ENCODE peak calls at places on chromosome 5, in six cellular contexts. G is A549, X is cardiac septum, C is ELF-1, Q is stomach, U is cerebellar nuclear complex. I is an unnamed sample.

GRCh38 chr5:73282383-73282782 is 109.4 kb downstream of the TMEM174 start:
- DNase-seq in U (no peak), X (no peak), C (no peak), Q (no peak), G (no peak), I (no peak)

GRCh38 chr5:88841212-88841611 is 41.8 kb downstream of the MEF2C start:
- DNase-seq in C (no peak), G (no peak), U (no peak), X (no peak), Q (no peak), I (no peak)

GRCh38 chr5:129094087-129094923 is at the start of gene ISOC1:
- DNase-seq in C (peak), X (peak), Q (peak), G (peak), U (no peak), I (peak)

GRCh38 chr5:170612256-170612656 is 108.4 kb downstream of the KCNIP1 start:
- DNase-seq in G (no peak), X (no peak), U (no peak), Q (no peak), C (peak), I (no peak)

GRCh38 chr5:54692631-54693030 is 175.1 kb downstream of the SNX18 start:
- DNase-seq in U (no peak), X (no peak), C (no peak), G (no peak), Q (no peak), I (no peak)

GRCh38 chr5:6162175-6162574 is 216.2 kb downstream of the MED10 start:
- DNase-seq in C (no peak), Q (no peak), G (no peak), X (no peak), U (no peak), I (no peak)

GRCh38 chr5:36369092-36369737 is 67.5 kb upstream of the RANBP3L start:
- DNase-seq in U (no peak), G (no peak), C (no peak), Q (no peak), X (no peak), I (peak)

GRCh38 chr5:52665544-52665943 is 122.2 kb upstream of the ITGA1 start:
- DNase-seq in U (no peak), C (peak), G (no peak), X (no peak), Q (no peak), I (peak)

GRCh38 chr5:172412724-172413260 is 41.5 kb downstream of the SH3PXD2B start:
- DNase-seq in U (no peak), X (peak), Q (peak), G (no peak), C (peak), I (peak)

GRCh38 chr5:146646441-146646840 is 130.5 kb upstream of the GPR151 start:
- DNase-seq in X (no peak), U (no peak), Q (no peak), C (no peak), G (no peak), I (no peak)

GRCh38 chr5:16550316-16550952 is 66.4 kb downstream of the RETREG1 start:
- DNase-seq in C (peak), U (no peak), G (peak), Q (no peak), X (no peak), I (peak)

GRCh38 chr5:15420201-15420600 is 79.8 kb upstream of the FBXL7 start:
- DNase-seq in C (no peak), G (no peak), X (no peak), U (no peak), Q (no peak), I (no peak)

GRCh38 chr5:136901-137300 is 44.9 kb downstream of the PLEKHG4B start:
- DNase-seq in Q (no peak), U (no peak), G (no peak), C (no peak), X (no peak), I (no peak)

GRCh38 chr5:179607449-179607931 is 16.0 kb downstream of the HNRNPH1 start:
- DNase-seq in G (no peak), C (no peak), X (peak), U (peak), Q (no peak), I (no peak)

GRCh38 chr5:95631991-95632675 is 12.2 kb downstream of the GPR150 start:
- DNase-seq in Q (no peak), C (no peak), G (no peak), X (no peak), U (no peak), I (peak)

GRCh38 chr5:54090495-54091084 is 219.8 kb downstream of the ARL15 start:
- DNase-seq in X (no peak), U (no peak), Q (no peak), C (no peak), G (peak), I (peak)

GRCh38 chr5:151140686-151141459 is 16.7 kb downstream of the ANXA6 start:
- DNase-seq in X (no peak), G (no peak), C (no peak), Q (no peak), U (no peak), I (no peak)

GRCh38 chr5:78025540-78025939 is 249.4 kb upstream of the TBCA start:
- DNase-seq in U (no peak), G (no peak), X (no peak), C (peak), Q (no peak), I (no peak)

GRCh38 chr5:53815471-53815870 is 255.0 kb downstream of the NDUFS4 start:
- DNase-seq in G (no peak), Q (no peak), U (no peak), C (peak), X (no peak), I (no peak)

GRCh38 chr5:15304914-15305834 is 194.8 kb upstream of the FBXL7 start:
- DNase-seq in C (no peak), Q (no peak), U (no peak), G (no peak), X (no peak), I (no peak)

GRCh38 chr5:171914939-171915338 is 91.5 kb downstream of the FBXW11 start:
- DNase-seq in X (no peak), C (no peak), U (no peak), Q (no peak), G (no peak), I (no peak)

GRCh38 chr5:179288809-179289185 is 56.5 kb downstream of the ADAMTS2 start:
- DNase-seq in U (no peak), X (no peak), Q (no peak), G (no peak), C (no peak), I (no peak)

GRCh38 chr5:128353416-128354107 is 184.5 kb downstream of the FBN2 start:
- DNase-seq in U (no peak), C (no peak), X (no peak), Q (no peak), G (no peak), I (no peak)

GRCh38 chr5:33233013-33233463 is 207.7 kb upstream of the TARS1 start:
- DNase-seq in G (no peak), C (no peak), Q (no peak), X (no peak), U (no peak), I (no peak)

GRCh38 chr5:141692919-141693848 is 11.2 kb upstream of the ARAP3 start:
- DNase-seq in X (no peak), U (no peak), G (no peak), C (no peak), Q (no peak), I (peak)

GRCh38 chr5:149860801-149861322 is 83.7 kb downstream of the PDE6A start:
- DNase-seq in C (peak), U (no peak), Q (no peak), X (no peak), G (no peak), I (no peak)

GRCh38 chr5:171310816-171311697 is 2.0 kb downstream of the TLX3 start:
- DNase-seq in U (no peak), C (peak), X (no peak), Q (no peak), G (no peak), I (peak)

GRCh38 chr5:32276173-32276853 is 36.4 kb downstream of the MTMR12 start:
- DNase-seq in X (no peak), G (no peak), U (no peak), Q (no peak), C (peak), I (peak)

GRCh38 chr5:32090755-32091128 is 83.4 kb downstream of the GOLPH3 start:
- DNase-seq in X (no peak), U (no peak), C (peak), Q (no peak), G (no peak), I (no peak)

GRCh38 chr5:137119321-137119720 is 379.8 kb downstream of the SPOCK1 start:
- DNase-seq in X (no peak), C (no peak), U (no peak), Q (no peak), G (no peak), I (no peak)

GRCh38 chr5:169970911-169971436 is 9.3 kb downstream of the INSYN2B start:
- DNase-seq in X (no peak), U (no peak), G (peak), Q (no peak), C (no peak), I (peak)

GRCh38 chr5:172879434-172879828 is 45.4 kb downstream of the ERGIC1 start:
- DNase-seq in X (no peak), G (no peak), U (no peak), C (no peak), Q (no peak), I (no peak)

GRCh38 chr5:96624631-96625030 is 37.5 kb upstream of the CAST start:
- DNase-seq in Q (no peak), U (no peak), G (no peak), C (no peak), X (no peak), I (no peak)

GRCh38 chr5:90802695-90803317 is 244.2 kb downstream of the ADGRV1 start:
- DNase-seq in U (no peak), G (peak), Q (peak), C (peak), X (no peak), I (peak)